ENCODE peak calls at places on chromosome 21, in eight cellular contexts. One of them, this sample, is unnamed.
A peak's percentile ranks its signal among the peaks of the same experiment; 100 is the strongest.

GRCh38 chr21:37435120-37435519 is 68.5 kb downstream of the DYRK1A start:
- DNase-seq in Calu3: no peak
- DNase-seq in stimulated activated CD4-positive, alpha-beta T cell treated with anti-CD3 and anti-CD28 coated beads, Interleukin-4, amount 100 ng/mL, for 1 hour: no peak
- DNase-seq in endodermal cell: peak; percentile 77
- DNase-seq in activated T-helper 1 cell treated with Interleukin-2 at 50 U/mL for 16 hours: no peak
- DNase-seq in CD8-positive, alpha-beta memory T cell: peak; percentile 44
- DNase-seq in fibroblast of gingiva: peak; percentile 92
- DNase-seq in KG1: no peak
- DNase-seq in this sample: peak; percentile 62

GRCh38 chr21:46518983-46519583 is 60.4 kb downstream of the DIP2A start:
- DNase-seq in Calu3: no peak
- DNase-seq in stimulated activated CD4-positive, alpha-beta T cell treated with anti-CD3 and anti-CD28 coated beads, Interleukin-4, amount 100 ng/mL, for 1 hour: no peak
- DNase-seq in endodermal cell: no peak
- DNase-seq in activated T-helper 1 cell treated with Interleukin-2 at 50 U/mL for 16 hours: no peak
- DNase-seq in CD8-positive, alpha-beta memory T cell: no peak
- DNase-seq in fibroblast of gingiva: no peak
- DNase-seq in KG1: no peak
- DNase-seq in this sample: no peak

GRCh38 chr21:45079351-45079750 is 5.0 kb downstream of the ADARB1 start:
- DNase-seq in Calu3: no peak
- DNase-seq in stimulated activated CD4-positive, alpha-beta T cell treated with anti-CD3 and anti-CD28 coated beads, Interleukin-4, amount 100 ng/mL, for 1 hour: no peak
- DNase-seq in endodermal cell: no peak
- DNase-seq in activated T-helper 1 cell treated with Interleukin-2 at 50 U/mL for 16 hours: no peak
- DNase-seq in CD8-positive, alpha-beta memory T cell: no peak
- DNase-seq in fibroblast of gingiva: no peak
- DNase-seq in KG1: no peak
- DNase-seq in this sample: no peak

GRCh38 chr21:37503848-37504467 is 137.4 kb downstream of the DYRK1A start:
- DNase-seq in Calu3: no peak
- DNase-seq in stimulated activated CD4-positive, alpha-beta T cell treated with anti-CD3 and anti-CD28 coated beads, Interleukin-4, amount 100 ng/mL, for 1 hour: no peak
- DNase-seq in endodermal cell: no peak
- DNase-seq in activated T-helper 1 cell treated with Interleukin-2 at 50 U/mL for 16 hours: no peak
- DNase-seq in CD8-positive, alpha-beta memory T cell: no peak
- DNase-seq in fibroblast of gingiva: peak; percentile 66
- DNase-seq in KG1: no peak
- DNase-seq in this sample: peak; percentile 9

GRCh38 chr21:16794944-16795343 is 717.9 kb upstream of the CXADR start:
- DNase-seq in Calu3: peak; percentile 16
- DNase-seq in stimulated activated CD4-positive, alpha-beta T cell treated with anti-CD3 and anti-CD28 coated beads, Interleukin-4, amount 100 ng/mL, for 1 hour: no peak
- DNase-seq in endodermal cell: no peak
- DNase-seq in activated T-helper 1 cell treated with Interleukin-2 at 50 U/mL for 16 hours: no peak
- DNase-seq in CD8-positive, alpha-beta memory T cell: no peak
- DNase-seq in fibroblast of gingiva: peak; percentile 88
- DNase-seq in KG1: no peak
- DNase-seq in this sample: peak; percentile 22

GRCh38 chr21:45994086-45994661 is 12.6 kb downstream of the COL6A1 start:
- DNase-seq in Calu3: no peak
- DNase-seq in stimulated activated CD4-positive, alpha-beta T cell treated with anti-CD3 and anti-CD28 coated beads, Interleukin-4, amount 100 ng/mL, for 1 hour: peak; percentile 1
- DNase-seq in endodermal cell: no peak
- DNase-seq in activated T-helper 1 cell treated with Interleukin-2 at 50 U/mL for 16 hours: no peak
- DNase-seq in CD8-positive, alpha-beta memory T cell: no peak
- DNase-seq in fibroblast of gingiva: peak; percentile 46
- DNase-seq in KG1: no peak
- DNase-seq in this sample: no peak

GRCh38 chr21:25885405-25885804 is 150.6 kb downstream of the GABPA start:
- DNase-seq in Calu3: no peak
- DNase-seq in stimulated activated CD4-positive, alpha-beta T cell treated with anti-CD3 and anti-CD28 coated beads, Interleukin-4, amount 100 ng/mL, for 1 hour: no peak
- DNase-seq in endodermal cell: no peak
- DNase-seq in activated T-helper 1 cell treated with Interleukin-2 at 50 U/mL for 16 hours: no peak
- DNase-seq in CD8-positive, alpha-beta memory T cell: no peak
- DNase-seq in fibroblast of gingiva: no peak
- DNase-seq in KG1: no peak
- DNase-seq in this sample: no peak

GRCh38 chr21:20720623-20721022 is 277.6 kb upstream of the NCAM2 start:
- DNase-seq in Calu3: no peak
- DNase-seq in stimulated activated CD4-positive, alpha-beta T cell treated with anti-CD3 and anti-CD28 coated beads, Interleukin-4, amount 100 ng/mL, for 1 hour: no peak
- DNase-seq in endodermal cell: no peak
- DNase-seq in activated T-helper 1 cell treated with Interleukin-2 at 50 U/mL for 16 hours: no peak
- DNase-seq in CD8-positive, alpha-beta memory T cell: no peak
- DNase-seq in fibroblast of gingiva: peak; percentile 41
- DNase-seq in KG1: no peak
- DNase-seq in this sample: peak; percentile 15

GRCh38 chr21:37873655-37874054 is 42.6 kb downstream of the KCNJ6 start:
- DNase-seq in Calu3: no peak
- DNase-seq in stimulated activated CD4-positive, alpha-beta T cell treated with anti-CD3 and anti-CD28 coated beads, Interleukin-4, amount 100 ng/mL, for 1 hour: no peak
- DNase-seq in endodermal cell: peak; percentile 39
- DNase-seq in activated T-helper 1 cell treated with Interleukin-2 at 50 U/mL for 16 hours: no peak
- DNase-seq in CD8-positive, alpha-beta memory T cell: no peak
- DNase-seq in fibroblast of gingiva: no peak
- DNase-seq in KG1: no peak
- DNase-seq in this sample: no peak

GRCh38 chr21:44487831-44488230 is 32.5 kb downstream of the LRRC3 start:
- DNase-seq in Calu3: no peak
- DNase-seq in stimulated activated CD4-positive, alpha-beta T cell treated with anti-CD3 and anti-CD28 coated beads, Interleukin-4, amount 100 ng/mL, for 1 hour: peak; percentile 58
- DNase-seq in endodermal cell: peak; percentile 85
- DNase-seq in activated T-helper 1 cell treated with Interleukin-2 at 50 U/mL for 16 hours: no peak
- DNase-seq in CD8-positive, alpha-beta memory T cell: peak; percentile 11
- DNase-seq in fibroblast of gingiva: peak; percentile 8
- DNase-seq in KG1: no peak
- DNase-seq in this sample: no peak

GRCh38 chr21:18840239-18840638 is 436.7 kb upstream of the TMPRSS15 start:
- DNase-seq in Calu3: no peak
- DNase-seq in stimulated activated CD4-positive, alpha-beta T cell treated with anti-CD3 and anti-CD28 coated beads, Interleukin-4, amount 100 ng/mL, for 1 hour: no peak
- DNase-seq in endodermal cell: peak; percentile 66
- DNase-seq in activated T-helper 1 cell treated with Interleukin-2 at 50 U/mL for 16 hours: no peak
- DNase-seq in CD8-positive, alpha-beta memory T cell: no peak
- DNase-seq in fibroblast of gingiva: no peak
- DNase-seq in KG1: no peak
- DNase-seq in this sample: no peak

GRCh38 chr21:16570196-16570595 is 840.4 kb downstream of the USP25 start:
- DNase-seq in Calu3: no peak
- DNase-seq in stimulated activated CD4-positive, alpha-beta T cell treated with anti-CD3 and anti-CD28 coated beads, Interleukin-4, amount 100 ng/mL, for 1 hour: no peak
- DNase-seq in endodermal cell: no peak
- DNase-seq in activated T-helper 1 cell treated with Interleukin-2 at 50 U/mL for 16 hours: no peak
- DNase-seq in CD8-positive, alpha-beta memory T cell: no peak
- DNase-seq in fibroblast of gingiva: no peak
- DNase-seq in KG1: no peak
- DNase-seq in this sample: no peak

GRCh38 chr21:44964381-44964780 is 24.6 kb downstream of the SLX9 start:
- DNase-seq in Calu3: no peak
- DNase-seq in stimulated activated CD4-positive, alpha-beta T cell treated with anti-CD3 and anti-CD28 coated beads, Interleukin-4, amount 100 ng/mL, for 1 hour: no peak
- DNase-seq in endodermal cell: no peak
- DNase-seq in activated T-helper 1 cell treated with Interleukin-2 at 50 U/mL for 16 hours: no peak
- DNase-seq in CD8-positive, alpha-beta memory T cell: no peak
- DNase-seq in fibroblast of gingiva: no peak
- DNase-seq in KG1: no peak
- DNase-seq in this sample: no peak

GRCh38 chr21:33330726-33331125 is 6.0 kb downstream of the IFNAR1 start:
- DNase-seq in Calu3: no peak
- DNase-seq in stimulated activated CD4-positive, alpha-beta T cell treated with anti-CD3 and anti-CD28 coated beads, Interleukin-4, amount 100 ng/mL, for 1 hour: no peak
- DNase-seq in endodermal cell: no peak
- DNase-seq in activated T-helper 1 cell treated with Interleukin-2 at 50 U/mL for 16 hours: no peak
- DNase-seq in CD8-positive, alpha-beta memory T cell: no peak
- DNase-seq in fibroblast of gingiva: no peak
- DNase-seq in KG1: no peak
- DNase-seq in this sample: no peak

This sample was measured in HTR-8/SVneo.